ENCODE peak calls at places on chromosome X, in four cellular contexts. I, B, S and A are unnamed samples.

GRCh38 chrX:46791927-46792825 is 33.3 kb upstream of the SLC9A7 start:
- DNase-seq in B (no peak), I (peak), S (no peak), A (no peak)

GRCh38 chrX:2520539-2520938 is 19.8 kb upstream of the DHRSX start:
- DNase-seq in S (no peak), B (no peak), I (no peak), A (no peak)

GRCh38 chrX:75226280-75226679 is 47.6 kb upstream of the UPRT start:
- DNase-seq in I (no peak), S (no peak), B (no peak), A (no peak)

GRCh38 chrX:13432776-13433605 is 113.1 kb upstream of the ATXN3L start:
- DNase-seq in I (no peak), B (no peak), S (no peak), A (no peak)

GRCh38 chrX:27966955-27967354 is 14.3 kb downstream of the DCAF8L1 start:
- DNase-seq in S (no peak), I (peak), B (no peak), A (no peak)

GRCh38 chrX:152989292-152989658 is 4.6 kb downstream of the PNMA5 start:
- DNase-seq in S (no peak), I (no peak), B (no peak), A (no peak)

GRCh38 chrX:2325076-2325784 is 175.5 kb downstream of the DHRSX start:
- DNase-seq in I (no peak), S (peak), B (no peak), A (no peak)

GRCh38 chrX:107008034-107008433 is 8.0 kb upstream of the MORC4 start:
- DNase-seq in I (no peak), B (no peak), S (no peak), A (no peak)